ENCODE peak calls at places on chromosomes 11 and 22, in seven cellular contexts. S, I, G, D, F, J and L are unnamed samples.

GRCh38 chr11:94678901-94679300 is 89.3 kb upstream of the AMOTL1 start:
- DNase-seq in I (no peak), F (no peak), S (no peak), D (no peak), G (no peak), J (no peak), L (no peak)

GRCh38 chr11:129458278-129458677 is 82.6 kb downstream of the BARX2 start:
- DNase-seq in D (no peak), J (no peak), F (no peak), G (no peak), S (no peak), I (no peak), L (no peak)

GRCh38 chr22:35542157-35542971 is 1.7 kb downstream of the RASD2 start:
- DNase-seq in I (no peak), D (no peak), J (no peak), G (no peak), F (no peak), S (no peak), L (no peak)

GRCh38 chr22:44648085-44648820 is 53.8 kb upstream of the PRR5 start:
- DNase-seq in D (no peak), I (no peak), J (no peak), S (no peak), G (no peak), F (no peak), L (peak; percentile 88)

GRCh38 chr11:25899761-25900160 is 432.2 kb upstream of the ANO3 start:
- DNase-seq in J (no peak), I (no peak), F (no peak), D (no peak), S (no peak), G (no peak), L (no peak)

GRCh38 chr11:5366856-5367255 is 15.5 kb downstream of the OR51B6 start:
- DNase-seq in J (no peak), S (no peak), I (no peak), F (no peak), D (no peak), G (no peak), L (no peak)

GRCh38 chr11:12006552-12007229 is 1.7 kb downstream of the DKK3 start:
- DNase-seq in I (no peak), F (no peak), G (no peak), S (no peak), D (no peak), J (no peak), L (peak; percentile 63)

GRCh38 chr11:119483341-119483880 is 60.4 kb upstream of the THY1 start:
- DNase-seq in G (no peak), I (no peak), D (peak; percentile 14), J (no peak), F (no peak), S (no peak), L (peak; percentile 44)

GRCh38 chr11:60957188-60957587 is 5.2 kb upstream of the SLC15A3 start:
- DNase-seq in I (no peak), D (no peak), G (no peak), S (no peak), F (no peak), J (no peak), L (peak; percentile 7)

DNA sequence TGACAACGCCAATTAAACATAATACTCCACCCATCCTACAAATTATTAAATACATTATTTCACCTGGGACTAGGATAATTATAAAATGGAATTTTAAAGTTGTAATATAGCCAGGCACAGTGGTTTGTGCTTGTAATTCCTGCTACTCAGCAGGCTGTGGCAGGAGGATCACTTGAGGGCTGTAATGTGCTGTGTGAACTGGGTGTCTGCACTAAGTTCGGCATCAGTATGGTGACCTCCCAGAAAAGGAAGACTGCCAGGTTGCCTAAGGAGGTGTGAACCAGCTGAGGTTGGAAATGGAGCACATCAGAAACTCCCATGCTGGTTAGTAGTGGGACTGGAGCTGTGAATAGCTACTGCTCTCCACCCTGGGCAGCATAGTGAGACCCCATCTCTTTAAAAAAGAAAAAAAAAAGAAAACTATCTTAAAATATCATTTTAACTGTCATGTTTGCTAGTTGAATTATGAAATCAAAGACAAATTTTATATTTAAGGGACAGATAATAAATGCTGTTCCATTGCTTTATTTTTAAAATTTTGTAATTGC is 28.0 kb downstream of the PPP6R2 start:
- DNase-seq in S (no peak), G (no peak), J (no peak), F (no peak), D (no peak), I (no peak), L (no peak)
- TF ChIP-seq POLR2AphosphoS5 in S (no peak), G (no peak), J (no peak), F (no peak), D (no peak), I (no peak), L (no peak)

DNA sequence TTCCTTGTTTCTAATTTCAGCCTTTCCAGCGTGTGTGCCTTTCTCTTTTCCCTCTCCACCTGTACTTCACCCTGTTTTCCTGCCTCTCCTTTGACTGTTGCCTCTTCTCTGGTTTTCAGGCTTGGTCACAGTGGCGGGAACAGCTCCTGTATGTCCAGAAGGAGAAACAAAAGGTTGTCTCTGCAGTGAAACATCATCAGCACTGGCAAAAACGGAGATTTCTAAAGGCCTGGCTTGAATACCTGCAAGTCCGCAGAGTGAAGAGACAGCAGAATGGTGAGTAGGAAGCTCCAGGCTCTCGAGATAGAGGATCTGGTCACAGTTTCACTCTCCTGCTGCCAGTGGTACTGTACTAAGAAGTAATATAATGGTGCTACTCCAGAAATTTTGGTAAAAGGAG is 76.6 kb downstream of the SFI1 start:
- DNase-seq in J (no peak), D (no peak), I (no peak), F (no peak), G (no peak), S (no peak), L (no peak)
- H3K27ac ChIP-seq in J (no peak overlapping the region), D (no peak overlapping the region), I (no peak overlapping the region), F (no peak overlapping the region), G (no peak overlapping the region), S (no peak overlapping the region), L (no peak overlapping the region)

GRCh38 chr11:86629070-86629706 is 43.2 kb downstream of the ME3 start:
- DNase-seq in D (no peak), F (no peak), G (no peak), I (no peak), J (no peak), S (no peak), L (no peak)
- H3K4me1 ChIP-seq in D (no peaks in the 10 kb centered on the region), F (no peaks in the 10 kb centered on the region), G (peaks cover 76% of the 10 kb centered on the region), I (no peaks in the 10 kb centered on the region), J (peaks cover 8% of the 10 kb centered on the region), S (peaks cover 25% of the 10 kb centered on the region), L (peaks cover 31% of the 10 kb centered on the region)

DNA sequence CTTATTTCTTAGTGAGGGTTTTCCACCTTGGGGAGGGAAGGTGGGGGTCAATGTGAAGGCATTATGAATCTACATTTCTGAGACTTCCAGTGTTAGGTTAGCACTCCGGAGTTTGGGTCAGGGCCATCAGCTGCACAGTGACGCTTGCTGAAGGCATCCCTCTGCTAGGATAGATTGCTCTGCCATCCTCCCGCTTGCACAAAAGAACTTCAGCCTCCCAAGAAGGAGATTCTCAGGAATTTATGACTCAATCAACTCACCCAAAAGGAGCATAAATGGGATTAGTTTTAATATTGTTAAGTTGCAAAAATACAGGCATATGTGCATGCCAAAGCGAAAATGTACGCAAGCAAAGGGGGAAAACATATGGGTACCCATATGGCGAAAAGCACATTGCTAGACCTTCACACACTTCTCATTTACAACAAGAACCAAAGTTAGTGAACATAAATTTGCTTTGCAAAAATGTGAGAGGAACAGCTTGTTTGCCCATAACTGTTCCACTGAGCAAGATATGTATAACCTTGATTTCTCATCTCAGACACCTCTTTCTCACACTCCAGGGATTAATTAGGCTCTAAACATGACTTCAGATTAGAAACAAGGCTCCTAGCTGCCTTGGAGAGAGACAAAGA is 1013.0 kb downstream of the OPCML start:
- DNase-seq in S (no peak), J (no peak), G (no peak), D (no peak), F (no peak), I (no peak), L (no peak)
- TF ChIP-seq POLR2AphosphoS5 in S (no peak), J (no peak), G (no peak), D (no peak), F (no peak), I (no peak), L (no peak)